ENCODE peak calls at places on chromosomes 5 and 9, in eight cellular contexts. G, S, Y, F, I, O, N and L are unnamed samples. For H3K27me3, the result is how much of the 10 kb centered on the place peaks cover.

GRCh38 chr5:158463188-158463587 is 604.2 kb upstream of the CLINT1 start:
- DNase-seq in Y (no peak), I (no peak), N (no peak), G (no peak), S (no peak), O (no peak), F (no peak), L (no peak)

GRCh38 chr5:68962632-68963484 is 131.0 kb upstream of the SLC30A5 start:
- DNase-seq in S (peak), N (no peak), G (peak), O (peak), Y (peak), F (peak), I (no peak), L (peak)

GRCh38 chr5:132782101-132782500 is 5.1 kb upstream of the SEPTIN8 start:
- DNase-seq in N (no peak), O (no peak), S (no peak), Y (no peak), I (no peak), F (no peak), G (no peak), L (no peak)

GRCh38 chr5:135065306-135066265 is 31.6 kb upstream of the PITX1 start:
- DNase-seq in S (no peak), N (no peak), G (no peak), O (no peak), I (no peak), Y (no peak), F (no peak), L (no peak)

GRCh38 chr9:112921549-112921948 is 30.9 kb upstream of the SLC46A2 start:
- DNase-seq in I (no peak), O (peak), F (peak), S (peak), Y (no peak), G (no peak), N (no peak), L (no peak)

GRCh38 chr5:141795421-141795820 is 82.8 kb downstream of the PCDH1 start:
- DNase-seq in N (no peak), G (no peak), O (no peak), Y (no peak), I (no peak), F (no peak), S (no peak), L (no peak)

GRCh38 chr5:142981886-142982820 is 212.0 kb downstream of the ARHGAP26 start:
- DNase-seq in S (no peak), I (no peak), F (peak), N (peak), G (peak), O (peak), Y (peak), L (peak)

GRCh38 chr9:83304686-83305085 is 233.5 kb downstream of the FRMD3 start:
- DNase-seq in F (no peak), Y (peak), N (peak), I (no peak), G (peak), S (no peak), O (no peak), L (peak)

GRCh38 chr5:178288373-178289368 is 56.1 kb upstream of the PHYKPL start:
- DNase-seq in Y (peak), S (no peak), G (no peak), O (no peak), N (peak), F (peak), I (no peak), L (no peak)

GRCh38 chr5:54227109-54227508 is 83.3 kb downstream of the ARL15 start:
- DNase-seq in G (no peak), S (no peak), I (no peak), Y (no peak), N (no peak), F (no peak), O (no peak), L (no peak)

GRCh38 chr5:122471752-122472061 is 159.7 kb downstream of the SNCAIP start:
- DNase-seq in O (no peak), N (no peak), S (no peak), F (no peak), G (no peak), Y (no peak), I (no peak), L (no peak)

GRCh38 chr9:84343111-84343521 is 2.6 kb upstream of the SLC28A3 start:
- DNase-seq in O (no peak), G (no peak), S (no peak), F (no peak), Y (no peak), I (no peak), N (no peak), L (no peak)

GRCh38 chr9:37449877-37450632 is 15.2 kb downstream of the ZBTB5 start:
- DNase-seq in N (no peak), Y (no peak), O (no peak), S (no peak), G (no peak), I (no peak), F (no peak), L (peak)

GRCh38 chr5:179438461-179438860 is 93.2 kb upstream of the ADAMTS2 start:
- DNase-seq in I (no peak), O (no peak), N (peak), G (no peak), S (no peak), F (no peak), Y (no peak), L (no peak)

GRCh38 chr9:38062498-38063362 is 6.3 kb downstream of the SHB start:
- DNase-seq in O (peak), S (no peak), N (no peak), F (no peak), G (no peak), Y (no peak), I (no peak), L (no peak)

GRCh38 chr5:97623441-97623840 is 440.4 kb upstream of the RIOK2 start:
- DNase-seq in N (no peak), F (no peak), S (no peak), O (no peak), I (no peak), G (no peak), Y (no peak), L (no peak)

GRCh38 chr9:16150501-16150900 is 597.7 kb downstream of the CCDC171 start:
- DNase-seq in G (no peak), S (no peak), O (no peak), N (no peak), Y (no peak), F (no peak), I (no peak), L (no peak)

GRCh38 chr5:159230657-159231056 is 21.3 kb upstream of the RNF145 start:
- DNase-seq in N (no peak), O (no peak), Y (no peak), S (no peak), G (no peak), F (peak), I (no peak), L (no peak)

GRCh38 chr5:151449288-151449687 is 1.9 kb downstream of the SLC36A1 start:
- DNase-seq in N (no peak), I (no peak), F (no peak), Y (no peak), G (no peak), S (no peak), O (no peak), L (no peak)

GRCh38 chr5:65394078-65394477 is 87.6 kb downstream of the ADAMTS6 start:
- DNase-seq in G (no peak), S (no peak), N (no peak), I (no peak), O (peak), Y (peak), F (no peak), L (no peak)

GRCh38 chr5:91957671-91958070 is 574.6 kb upstream of the ARRDC3 start:
- DNase-seq in Y (no peak), O (no peak), G (no peak), S (peak), I (no peak), F (no peak), N (no peak), L (no peak)

GRCh38 chr5:123264399-123264798 is 158.8 kb downstream of the CEP120 start:
- DNase-seq in N (no peak), S (no peak), Y (no peak), G (no peak), O (no peak), F (no peak), I (no peak), L (no peak)

GRCh38 chr5:124669956-124670671 is 76.3 kb downstream of the ZNF608 start:
- DNase-seq in I (no peak), G (no peak), N (no peak), Y (no peak), S (no peak), O (no peak), F (no peak), L (no peak)

GRCh38 chr5:178569485-178569884 is 20.7 kb downstream of the COL23A1 start:
- DNase-seq in Y (no peak), F (no peak), O (no peak), I (no peak), G (no peak), S (no peak), N (no peak), L (no peak)

GRCh38 chr9:124632077-124632621 is 125.0 kb upstream of the NR5A1 start:
- DNase-seq in O (no peak), S (no peak), I (no peak), F (no peak), Y (no peak), N (no peak), G (no peak), L (no peak)

GRCh38 chr9:73845954-73846690 is 651.0 kb upstream of the RORB start:
- DNase-seq in S (no peak), Y (no peak), I (no peak), G (no peak), O (no peak), F (no peak), N (no peak), L (no peak)

GRCh38 chr9:121824651-121825480 is 173.4 kb downstream of the DAB2IP start:
- DNase-seq in I (no peak), O (no peak), G (no peak), Y (no peak), F (no peak), N (no peak), S (no peak), L (no peak)

GRCh38 chr5:61100425-61100824 is 61.8 kb downstream of the SMIM15 start:
- DNase-seq in N (no peak), Y (no peak), G (no peak), F (no peak), I (no peak), O (no peak), S (no peak), L (no peak)

GRCh38 chr5:179905144-179905526 is 2.6 kb downstream of the TBC1D9B start:
- DNase-seq in I (no peak), S (no peak), Y (no peak), N (no peak), G (no peak), F (no peak), O (no peak), L (no peak)

GRCh38 chr5:2205185-2205585 is 322.5 kb upstream of the IRX4 start:
- DNase-seq in F (no peak), Y (no peak), S (no peak), N (no peak), O (no peak), G (no peak), I (no peak), L (no peak)
- H3K27me3 ChIP-seq in F (half or more), Y (under half), S (under half), N (under half), O (under half), G (under half), I (under half), L (under half)

GRCh38 chr9:127292415-127292814 is 27.8 kb downstream of the GARNL3 start:
- DNase-seq in N (no peak), G (no peak), I (no peak), Y (no peak), S (no peak), F (no peak), O (no peak), L (no peak)

GRCh38 chr9:127295005-127295404 is 30.4 kb downstream of the GARNL3 start:
- DNase-seq in O (no peak), F (no peak), G (no peak), Y (no peak), S (no peak), I (no peak), N (no peak), L (no peak)

GRCh38 chr9:127291379-127291778 is 26.8 kb downstream of the GARNL3 start:
- DNase-seq in O (no peak), S (no peak), I (no peak), G (no peak), Y (no peak), F (no peak), N (no peak), L (no peak)

GRCh38 chr9:127293767-127294166 is 29.2 kb downstream of the GARNL3 start:
- DNase-seq in O (no peak), N (no peak), Y (no peak), S (no peak), F (no peak), G (no peak), I (no peak), L (no peak)

DNA sequence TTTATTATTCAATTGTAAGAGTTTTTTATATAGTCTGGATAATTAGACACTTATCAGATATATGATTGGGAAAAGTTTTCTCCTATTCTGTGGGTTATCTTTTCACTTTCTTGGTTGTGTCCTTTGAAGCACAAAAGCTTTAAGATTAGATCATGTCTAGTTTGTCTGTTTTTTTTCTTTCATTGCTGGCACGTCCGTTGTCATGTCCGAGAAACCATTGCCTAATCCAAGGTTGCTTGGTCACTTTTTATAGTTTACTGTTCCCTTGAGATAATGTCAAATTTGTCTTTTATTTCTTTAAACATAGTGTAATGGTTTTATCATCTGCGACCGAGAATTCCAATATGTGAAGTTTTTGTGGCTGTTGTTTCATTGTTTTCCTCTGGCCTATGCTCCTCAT is 28.7 kb downstream of the GARNL3 start:
- DNase-seq in G (no peak), O (no peak), N (no peak), I (no peak), S (no peak), F (no peak), Y (no peak), L (no peak)
- H3K27ac ChIP-seq in G (no peak), O (no peak), N (peak), I (no peak), S (no peak), F (no peak), Y (peak), L (peak)

GRCh38 chr9:114089206-114089840 is 9.8 kb downstream of the KIF12 start:
- DNase-seq in S (no peak), I (no peak), F (no peak), Y (no peak), G (no peak), N (no peak), O (no peak), L (no peak)

GRCh38 chr9:114086607-114087006 is 8.5 kb upstream of the AMBP start:
- DNase-seq in O (no peak), G (no peak), Y (no peak), F (no peak), N (no peak), I (no peak), S (no peak), L (no peak)

GRCh38 chr9:114086009-114086408 is 7.9 kb upstream of the AMBP start:
- DNase-seq in F (no peak), O (no peak), N (no peak), S (no peak), Y (no peak), I (no peak), G (no peak), L (no peak)

GRCh38 chr9:114087721-114088120 is 9.6 kb upstream of the AMBP start:
- DNase-seq in N (no peak), O (no peak), I (no peak), Y (no peak), F (no peak), S (no peak), G (no peak), L (no peak)

DNA sequence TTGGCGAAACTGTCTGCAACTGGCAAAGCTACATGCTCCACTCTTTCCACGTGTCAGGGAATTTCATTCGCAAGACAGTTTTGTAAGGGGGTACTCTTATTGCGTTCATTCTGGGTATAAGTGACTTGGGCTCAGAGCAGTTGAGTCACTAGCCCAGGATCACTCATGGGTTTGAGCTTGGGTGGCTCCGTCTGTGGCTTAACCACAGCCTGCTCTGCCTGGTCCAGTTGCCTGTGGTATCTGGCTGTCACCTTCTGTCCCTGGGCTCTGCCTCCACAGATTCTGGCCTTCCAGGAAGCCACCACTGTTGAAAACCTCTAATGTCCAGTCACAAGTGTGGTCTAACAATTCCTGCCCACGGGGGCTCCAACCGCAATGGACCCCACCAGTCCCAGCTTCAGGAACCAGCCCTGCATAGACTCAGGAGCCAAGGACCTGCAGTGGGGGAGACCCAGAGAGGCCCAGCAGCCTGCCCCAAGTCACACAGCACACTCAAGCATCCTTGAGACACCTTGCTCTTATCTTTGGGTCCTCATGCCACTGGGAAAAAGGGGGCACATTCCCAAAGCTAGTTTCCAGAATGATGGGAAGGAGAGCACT is 10.4 kb downstream of the KIF12 start:
- DNase-seq in Y (no peak), O (no peak), G (no peak), N (no peak), I (no peak), S (no peak), F (no peak), L (no peak)
- H3K27me3 ChIP-seq in Y (under half), O (under half), G (under half), N (under half), I (under half), S (under half), F (half or more), L (under half)

GRCh38 chr5:14147210-14147609 is 4.1 kb downstream of the TRIO start:
- DNase-seq in Y (no peak), F (no peak), I (no peak), N (no peak), O (no peak), S (no peak), G (no peak), L (no peak)
- H3K27ac ChIP-seq in Y (peak), F (no peak), I (no peak), N (no peak), O (peak), S (no peak), G (peak), L (no peak)

DNA sequence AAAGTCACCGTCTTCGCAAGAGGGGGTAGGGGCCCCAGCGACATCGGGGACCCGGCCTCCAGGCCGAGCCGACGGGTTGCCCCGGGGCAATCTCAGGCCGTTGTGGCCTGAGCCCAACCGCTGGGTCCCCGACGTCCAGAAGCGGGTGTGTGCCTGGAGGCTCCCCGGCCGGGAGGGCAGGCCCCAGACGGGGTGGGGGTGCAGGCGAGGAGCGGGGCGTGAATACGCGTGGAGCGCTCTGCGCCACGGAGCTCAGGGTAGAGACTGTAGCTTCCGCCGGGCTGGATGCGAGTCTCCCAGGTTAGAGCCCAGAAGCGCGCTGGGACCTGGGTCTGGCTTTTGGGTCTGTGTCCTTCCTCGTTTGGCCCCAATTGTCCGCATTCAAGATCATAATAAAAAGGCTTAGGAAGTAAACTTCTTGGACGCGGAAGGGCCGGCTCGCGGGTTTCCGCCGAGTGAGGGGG is 3.5 kb downstream of the BARX1 start:
- DNase-seq in N (no peak), O (no peak), S (no peak), I (no peak), Y (no peak), F (no peak), G (no peak), L (no peak)
- H3K27me3 ChIP-seq in N (half or more), O (half or more), S (under half), I (half or more), Y (under half), F (under half), G (half or more), L (half or more)

DNA sequence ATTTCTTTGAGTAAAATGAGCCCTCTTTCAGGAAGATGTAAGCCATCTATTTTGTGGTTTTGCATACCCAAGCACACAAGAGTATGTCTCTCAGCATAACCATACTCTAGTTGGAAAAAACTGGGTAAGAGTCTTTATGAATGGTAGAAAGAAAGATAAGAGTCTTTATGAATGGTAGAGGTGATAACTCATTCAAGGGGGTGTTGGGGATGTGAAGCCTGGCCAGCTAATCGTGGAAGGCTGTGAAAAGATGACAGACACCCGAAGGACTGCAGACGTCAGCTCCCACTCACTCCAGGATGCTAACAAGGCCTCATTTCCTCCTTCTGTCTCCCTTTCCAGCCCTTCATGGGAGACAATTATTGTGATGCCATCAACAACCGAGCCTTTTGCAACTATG is 228.5 kb downstream of the PAPPA start:
- DNase-seq in G (no peak), Y (no peak), F (no peak), S (no peak), N (no peak), I (no peak), O (no peak), L (no peak)
- H3K27ac ChIP-seq in G (no peak), Y (no peak), F (no peak), S (no peak), N (no peak), I (no peak), O (no peak), L (no peak)

DNA sequence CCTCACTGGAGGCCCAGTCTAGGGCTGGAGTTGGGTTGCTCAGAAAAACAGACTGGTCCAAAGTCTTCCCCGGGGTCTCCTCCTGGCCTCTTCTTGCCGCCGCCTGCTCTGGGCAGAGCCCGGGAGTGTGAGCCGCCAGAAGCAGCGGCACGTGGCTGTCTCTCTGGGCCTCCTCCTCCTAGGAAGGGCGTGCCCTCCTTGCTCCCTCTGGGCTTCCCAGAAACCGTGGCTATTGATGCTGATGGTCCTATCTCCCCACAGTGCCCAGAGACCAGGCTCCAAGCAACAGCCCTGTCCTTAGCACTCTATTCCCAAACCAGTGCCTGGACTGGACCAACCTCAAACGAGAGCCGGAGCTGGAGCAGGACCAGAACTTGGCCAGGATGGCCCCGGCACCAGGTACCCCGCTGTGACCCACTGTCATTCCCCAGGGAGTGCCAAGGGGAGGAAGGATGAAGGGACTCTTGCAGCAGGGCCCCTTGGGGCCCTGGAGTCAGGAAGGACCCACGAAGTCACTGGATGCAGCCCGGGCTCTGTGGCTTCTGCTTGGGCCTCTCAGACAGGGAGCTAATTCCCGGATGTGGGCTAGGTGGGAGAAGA is 8.6 kb downstream of the GFI1B start:
- DNase-seq in O (no peak), Y (no peak), I (no peak), N (peak), G (no peak), S (no peak), F (no peak), L (no peak)
- H3K27me3 ChIP-seq in O (under half), Y (under half), I (under half), N (under half), G (under half), S (under half), F (half or more), L (under half)

GRCh38 chr9:94167376-94167775 is 83.1 kb downstream of the PTPDC1 start:
- DNase-seq in Y (no peak), I (no peak), F (no peak), S (no peak), O (no peak), N (no peak), G (no peak), L (no peak)
- H3K27ac ChIP-seq in Y (peak), I (peak), F (peak), S (peak), O (peak), N (peak), G (peak), L (peak)